ENCODE peak calls at places on chromosomes 11 and 22, in nine cellular contexts. One of them, this sample, is unnamed.

GRCh38 chr11:113363996-113364641 is 23.5 kb upstream of the ANKK1 start:
- DNase-seq in MM.1S: no peak
- DNase-seq in left ventricle myocardium inferior: no peak
- DNase-seq in IMR-90: no peak
- DNase-seq in keratinocyte: no peak
- DNase-seq in coronary artery: no peak
- DNase-seq in heart left ventricle: no peak
- DNase-seq in CD4-positive, alpha-beta T cell: no peak
- DNase-seq in pancreas: no peak
- DNase-seq in this sample: no peak

GRCh38 chr11:21514298-21514697 is 678.6 kb upstream of the ANO5 start:
- DNase-seq in coronary artery: no peak
- DNase-seq in pancreas: no peak
- DNase-seq in left ventricle myocardium inferior: no peak
- DNase-seq in heart left ventricle: no peak
- DNase-seq in keratinocyte: no peak
- DNase-seq in CD4-positive, alpha-beta T cell: no peak
- DNase-seq in IMR-90: no peak
- DNase-seq in MM.1S: peak
- DNase-seq in this sample: no peak

GRCh38 chr11:102807921-102808320 is 10.0 kb upstream of the MMP1 start:
- DNase-seq in left ventricle myocardium inferior: no peak
- DNase-seq in pancreas: peak
- DNase-seq in heart left ventricle: no peak
- DNase-seq in keratinocyte: no peak
- DNase-seq in IMR-90: peak
- DNase-seq in coronary artery: no peak
- DNase-seq in MM.1S: no peak
- DNase-seq in CD4-positive, alpha-beta T cell: no peak
- DNase-seq in this sample: no peak

GRCh38 chr11:69356703-69357457 is 62.9 kb downstream of the MYEOV start:
- DNase-seq in pancreas: no peak
- DNase-seq in heart left ventricle: no peak
- DNase-seq in MM.1S: no peak
- DNase-seq in left ventricle myocardium inferior: no peak
- DNase-seq in coronary artery: peak
- DNase-seq in keratinocyte: no peak
- DNase-seq in CD4-positive, alpha-beta T cell: no peak
- DNase-seq in IMR-90: no peak
- DNase-seq in this sample: no peak

GRCh38 chr11:66919938-66920337 is 38.2 kb downstream of the PC start:
- DNase-seq in CD4-positive, alpha-beta T cell: no peak
- DNase-seq in IMR-90: no peak
- DNase-seq in left ventricle myocardium inferior: no peak
- DNase-seq in keratinocyte: no peak
- DNase-seq in pancreas: no peak
- DNase-seq in coronary artery: no peak
- DNase-seq in MM.1S: no peak
- DNase-seq in heart left ventricle: no peak
- DNase-seq in this sample: no peak

GRCh38 chr11:65917077-65917433 is 1.8 kb downstream of the C11orf68 start:
- DNase-seq in MM.1S: no peak
- DNase-seq in keratinocyte: no peak
- DNase-seq in coronary artery: no peak
- DNase-seq in IMR-90: no peak
- DNase-seq in left ventricle myocardium inferior: no peak
- DNase-seq in pancreas: no peak
- DNase-seq in CD4-positive, alpha-beta T cell: no peak
- DNase-seq in heart left ventricle: no peak
- DNase-seq in this sample: no peak

GRCh38 chr11:16924826-16925494 is 89.3 kb downstream of the PLEKHA7 start:
- DNase-seq in pancreas: peak
- DNase-seq in heart left ventricle: peak
- DNase-seq in coronary artery: no peak
- DNase-seq in IMR-90: no peak
- DNase-seq in CD4-positive, alpha-beta T cell: no peak
- DNase-seq in keratinocyte: peak
- DNase-seq in MM.1S: no peak
- DNase-seq in left ventricle myocardium inferior: peak
- DNase-seq in this sample: no peak

GRCh38 chr22:43128928-43129424 is 14.2 kb downstream of the MCAT start:
- DNase-seq in keratinocyte: no peak
- DNase-seq in left ventricle myocardium inferior: no peak
- DNase-seq in MM.1S: peak
- DNase-seq in coronary artery: no peak
- DNase-seq in heart left ventricle: no peak
- DNase-seq in CD4-positive, alpha-beta T cell: no peak
- DNase-seq in IMR-90: no peak
- DNase-seq in pancreas: peak
- DNase-seq in this sample: no peak

GRCh38 chr11:21268036-21268435 is 598.6 kb downstream of the NELL1 start:
- DNase-seq in pancreas: no peak
- DNase-seq in heart left ventricle: no peak
- DNase-seq in keratinocyte: no peak
- DNase-seq in left ventricle myocardium inferior: no peak
- DNase-seq in MM.1S: no peak
- DNase-seq in IMR-90: no peak
- DNase-seq in coronary artery: no peak
- DNase-seq in CD4-positive, alpha-beta T cell: no peak
- DNase-seq in this sample: no peak

GRCh38 chr22:24727218-24727851 is 47.2 kb downstream of the PIWIL3 start:
- DNase-seq in heart left ventricle: no peak
- DNase-seq in pancreas: no peak
- DNase-seq in CD4-positive, alpha-beta T cell: no peak
- DNase-seq in MM.1S: no peak
- DNase-seq in left ventricle myocardium inferior: no peak
- DNase-seq in IMR-90: peak
- DNase-seq in coronary artery: no peak
- DNase-seq in keratinocyte: no peak
- DNase-seq in this sample: no peak

GRCh38 chr22:19518568-19519030 is 5.6 kb downstream of the CLDN5 start:
- DNase-seq in CD4-positive, alpha-beta T cell: no peak
- DNase-seq in pancreas: no peak
- DNase-seq in MM.1S: no peak
- DNase-seq in keratinocyte: no peak
- DNase-seq in IMR-90: no peak
- DNase-seq in coronary artery: no peak
- DNase-seq in left ventricle myocardium inferior: no peak
- DNase-seq in heart left ventricle: no peak
- DNase-seq in this sample: no peak

GRCh38 chr11:66052664-66052982 is 459 bp downstream of the SF3B2 start:
- DNase-seq in coronary artery: no peak
- DNase-seq in pancreas: no peak
- DNase-seq in heart left ventricle: no peak
- DNase-seq in keratinocyte: no peak
- DNase-seq in CD4-positive, alpha-beta T cell: no peak
- DNase-seq in MM.1S: no peak
- DNase-seq in left ventricle myocardium inferior: no peak
- DNase-seq in IMR-90: no peak
- DNase-seq in this sample: no peak

DNA sequence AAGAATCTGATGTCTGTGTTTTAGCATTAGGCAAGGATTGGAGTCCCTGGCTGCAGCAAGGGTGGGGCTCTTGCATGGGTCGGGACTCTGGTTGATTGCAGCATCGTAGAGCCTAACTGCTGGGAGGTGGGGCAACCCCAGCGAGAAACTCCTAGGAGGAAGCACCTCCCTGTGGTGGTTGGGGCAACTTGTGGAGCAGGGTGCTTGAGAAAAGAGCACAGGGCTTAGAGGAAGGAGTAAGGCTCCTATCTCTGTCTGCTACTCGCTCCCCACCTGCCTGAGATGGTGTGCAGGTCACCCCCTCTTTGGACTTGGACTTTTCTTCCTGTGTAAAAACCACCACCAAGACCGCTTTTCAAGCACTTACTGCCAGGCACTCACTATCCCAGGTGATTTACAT is 15.6 kb downstream of the SREBF2 start:
- DNase-seq in MM.1S: no peak
- DNase-seq in heart left ventricle: no peak
- DNase-seq in IMR-90: no peak
- DNase-seq in left ventricle myocardium inferior: peak
- DNase-seq in coronary artery: no peak
- DNase-seq in pancreas: no peak
- DNase-seq in CD4-positive, alpha-beta T cell: no peak
- DNase-seq in keratinocyte: no peak
- DNase-seq in this sample: no peak
- TF ChIP-seq CTCF in MM.1S: no peak
- TF ChIP-seq CTCF in heart left ventricle: no peak
- TF ChIP-seq CTCF in IMR-90: no peak
- TF ChIP-seq CTCF in left ventricle myocardium inferior: no peak
- TF ChIP-seq CTCF in coronary artery: no peak
- TF ChIP-seq CTCF in pancreas: no peak
- TF ChIP-seq CTCF in CD4-positive, alpha-beta T cell: no peak
- TF ChIP-seq CTCF in keratinocyte: peak
- TF ChIP-seq CTCF in this sample: no peak

DNA sequence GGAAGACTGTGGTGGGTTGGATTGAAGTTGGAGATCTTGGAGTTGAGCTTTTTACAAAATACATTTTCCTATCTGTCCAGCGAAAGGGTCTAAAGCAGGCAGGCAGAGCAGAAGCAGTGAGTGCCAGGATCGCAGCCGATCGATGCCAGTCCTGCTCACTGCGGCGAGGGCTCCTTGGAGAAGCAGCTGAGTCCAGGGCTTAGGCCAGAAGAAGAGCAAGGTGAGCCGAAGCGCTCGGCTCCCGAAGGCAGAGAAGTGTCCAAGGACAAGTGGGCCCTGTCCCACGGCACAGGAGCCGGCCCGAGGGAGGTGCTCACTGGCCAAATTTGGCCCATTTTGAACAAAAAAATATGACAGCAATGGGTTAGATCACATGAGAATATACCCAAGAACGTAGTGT is 637.8 kb downstream of the BRD1 start:
- DNase-seq in CD4-positive, alpha-beta T cell: no peak
- DNase-seq in coronary artery: no peak
- DNase-seq in heart left ventricle: no peak
- DNase-seq in IMR-90: no peak
- DNase-seq in pancreas: no peak
- DNase-seq in keratinocyte: no peak
- DNase-seq in left ventricle myocardium inferior: no peak
- DNase-seq in MM.1S: no peak
- DNase-seq in this sample: no peak
- H3K27ac ChIP-seq in CD4-positive, alpha-beta T cell: no peak
- H3K27ac ChIP-seq in coronary artery: no peak
- H3K27ac ChIP-seq in heart left ventricle: no peak
- H3K27ac ChIP-seq in IMR-90: no peak
- H3K27ac ChIP-seq in pancreas: no peak
- H3K27ac ChIP-seq in keratinocyte: no peak
- H3K27ac ChIP-seq in left ventricle myocardium inferior: no peak
- H3K27ac ChIP-seq in MM.1S: no peak
- H3K27ac ChIP-seq in this sample: no peak

GRCh38 chr11:19953909-19954308 is 206.4 kb downstream of the DBX1 start:
- DNase-seq in keratinocyte: no peak
- DNase-seq in pancreas: no peak
- DNase-seq in left ventricle myocardium inferior: no peak
- DNase-seq in coronary artery: no peak
- DNase-seq in CD4-positive, alpha-beta T cell: no peak
- DNase-seq in IMR-90: peak
- DNase-seq in MM.1S: no peak
- DNase-seq in heart left ventricle: no peak
- DNase-seq in this sample: no peak

GRCh38 chr11:19952101-19952605 is 208.1 kb downstream of the DBX1 start:
- DNase-seq in pancreas: no peak
- DNase-seq in heart left ventricle: no peak
- DNase-seq in CD4-positive, alpha-beta T cell: no peak
- DNase-seq in MM.1S: no peak
- DNase-seq in left ventricle myocardium inferior: no peak
- DNase-seq in keratinocyte: no peak
- DNase-seq in coronary artery: no peak
- DNase-seq in IMR-90: no peak
- DNase-seq in this sample: no peak

GRCh38 chr11:19953342-19953741 is 206.9 kb downstream of the DBX1 start:
- DNase-seq in CD4-positive, alpha-beta T cell: no peak
- DNase-seq in pancreas: no peak
- DNase-seq in left ventricle myocardium inferior: no peak
- DNase-seq in MM.1S: no peak
- DNase-seq in IMR-90: peak
- DNase-seq in coronary artery: no peak
- DNase-seq in heart left ventricle: no peak
- DNase-seq in keratinocyte: no peak
- DNase-seq in this sample: no peak

GRCh38 chr11:19954899-19955298 is 205.4 kb downstream of the DBX1 start:
- DNase-seq in coronary artery: no peak
- DNase-seq in keratinocyte: no peak
- DNase-seq in left ventricle myocardium inferior: no peak
- DNase-seq in IMR-90: no peak
- DNase-seq in MM.1S: no peak
- DNase-seq in heart left ventricle: no peak
- DNase-seq in pancreas: no peak
- DNase-seq in CD4-positive, alpha-beta T cell: no peak
- DNase-seq in this sample: no peak

GRCh38 chr11:19951558-19952083 is 208.7 kb downstream of the DBX1 start:
- DNase-seq in keratinocyte: no peak
- DNase-seq in IMR-90: peak
- DNase-seq in coronary artery: no peak
- DNase-seq in left ventricle myocardium inferior: no peak
- DNase-seq in CD4-positive, alpha-beta T cell: no peak
- DNase-seq in pancreas: no peak
- DNase-seq in MM.1S: peak
- DNase-seq in heart left ventricle: no peak
- DNase-seq in this sample: no peak
- TF ChIP-seq CTCF in keratinocyte: peak
- TF ChIP-seq CTCF in IMR-90: peak
- TF ChIP-seq CTCF in coronary artery: no peak
- TF ChIP-seq CTCF in left ventricle myocardium inferior: peak
- TF ChIP-seq CTCF in CD4-positive, alpha-beta T cell: peak
- TF ChIP-seq CTCF in pancreas: peak
- TF ChIP-seq CTCF in MM.1S: peak
- TF ChIP-seq CTCF in heart left ventricle: peak
- TF ChIP-seq CTCF in this sample: peak

GRCh38 chr11:63838150-63838681 is 694 bp upstream of the MARK2 start:
- DNase-seq in coronary artery: no peak
- DNase-seq in IMR-90: no peak
- DNase-seq in left ventricle myocardium inferior: no peak
- DNase-seq in MM.1S: no peak
- DNase-seq in heart left ventricle: no peak
- DNase-seq in pancreas: no peak
- DNase-seq in CD4-positive, alpha-beta T cell: no peak
- DNase-seq in keratinocyte: no peak
- DNase-seq in this sample: no peak

GRCh38 chr11:63838682-63839507 is at the start of gene MARK2:
- DNase-seq in keratinocyte: peak
- DNase-seq in heart left ventricle: peak
- DNase-seq in MM.1S: peak
- DNase-seq in CD4-positive, alpha-beta T cell: peak
- DNase-seq in left ventricle myocardium inferior: peak
- DNase-seq in pancreas: peak
- DNase-seq in IMR-90: peak
- DNase-seq in coronary artery: peak
- DNase-seq in this sample: peak

GRCh38 chr11:63837027-63837688 is 1.8 kb upstream of the MARK2 start:
- DNase-seq in keratinocyte: peak
- DNase-seq in CD4-positive, alpha-beta T cell: peak
- DNase-seq in coronary artery: no peak
- DNase-seq in heart left ventricle: no peak
- DNase-seq in left ventricle myocardium inferior: peak
- DNase-seq in MM.1S: peak
- DNase-seq in pancreas: no peak
- DNase-seq in IMR-90: peak
- DNase-seq in this sample: peak

GRCh38 chr11:63839508-63840355 is 822 bp downstream of the MARK2 start:
- DNase-seq in keratinocyte: no peak
- DNase-seq in IMR-90: no peak
- DNase-seq in heart left ventricle: peak
- DNase-seq in left ventricle myocardium inferior: no peak
- DNase-seq in MM.1S: no peak
- DNase-seq in CD4-positive, alpha-beta T cell: no peak
- DNase-seq in coronary artery: no peak
- DNase-seq in pancreas: peak
- DNase-seq in this sample: no peak

GRCh38 chr11:63837719-63838118 is 1.2 kb upstream of the MARK2 start:
- DNase-seq in MM.1S: no peak
- DNase-seq in keratinocyte: no peak
- DNase-seq in IMR-90: no peak
- DNase-seq in coronary artery: no peak
- DNase-seq in CD4-positive, alpha-beta T cell: no peak
- DNase-seq in pancreas: no peak
- DNase-seq in heart left ventricle: no peak
- DNase-seq in left ventricle myocardium inferior: no peak
- DNase-seq in this sample: no peak
- H3K27ac ChIP-seq in MM.1S: peak
- H3K27ac ChIP-seq in keratinocyte: peak
- H3K27ac ChIP-seq in IMR-90: no peak
- H3K27ac ChIP-seq in coronary artery: peak
- H3K27ac ChIP-seq in CD4-positive, alpha-beta T cell: peak
- H3K27ac ChIP-seq in pancreas: peak
- H3K27ac ChIP-seq in heart left ventricle: peak
- H3K27ac ChIP-seq in left ventricle myocardium inferior: peak
- H3K27ac ChIP-seq in this sample: peak

This sample was measured in ascending aorta.